ENCODE peak calls at places on chromosomes 7 and 10, in five cellular contexts. V is kidney, H is heart right ventricle, K is A549, X is cardiac muscle cell. D is an unnamed sample.

GRCh38 chr7:14760730-14761129 is 141.8 kb downstream of the DGKB start:
- DNase-seq in V (no peak), H (no peak), K (no peak), X (no peak), D (no peak)

GRCh38 chr10:22681783-22682183 is 32.6 kb downstream of the PIP4K2A start:
- DNase-seq in V (no peak), H (no peak), K (peak; percentile 69), X (peak; percentile 85), D (no peak)

GRCh38 chr7:117827861-117828260 is 45.4 kb downstream of the CTTNBP2 start:
- DNase-seq in V (no peak), H (no peak), K (no peak), X (no peak), D (no peak)

GRCh38 chr7:57414852-57415251 is 35.1 kb upstream of the ZNF716 start:
- DNase-seq in V (peak; percentile 36), H (no peak), K (no peak), X (no peak), D (no peak)

GRCh38 chr7:159136013-159136412 is 8.7 kb downstream of the VIPR2 start:
- DNase-seq in V (no peak), H (no peak), K (no peak), X (no peak), D (no peak)

GRCh38 chr7:101614939-101615302 is 14.2 kb downstream of the MYL10 start:
- DNase-seq in V (no peak), H (no peak), K (no peak), X (no peak), D (no peak)

GRCh38 chr10:14024349-14025202 is 306.1 kb downstream of the FRMD4A start:
- DNase-seq in V (no peak), H (no peak), K (no peak), X (no peak), D (no peak)

GRCh38 chr10:69353981-69354635 is 62.6 kb downstream of the TACR2 start:
- DNase-seq in V (no peak), H (no peak), K (no peak), X (no peak), D (no peak)

GRCh38 chr10:79930267-79930666 is 18.6 kb downstream of the SFTPD start:
- DNase-seq in V (no peak), H (no peak), K (no peak), X (no peak), D (no peak)
- TF ChIP-seq CTCF in V (no peak), H (no peak), K (no peak), X (no peak), D (no peak)

GRCh38 chr10:102775201-102775972 is 31.6 kb downstream of the WBP1L start:
- DNase-seq in V (peak; percentile 79), H (peak; percentile 53), K (no peak), X (peak; percentile 66), D (no peak)

GRCh38 chr10:102770792-102771191 is 27.0 kb downstream of the WBP1L start:
- DNase-seq in V (no peak), H (no peak), K (no peak), X (no peak), D (no peak)

GRCh38 chr10:102773986-102774385 is 30.2 kb downstream of the WBP1L start:
- DNase-seq in V (no peak), H (no peak), K (no peak), X (peak; percentile 55), D (no peak)

GRCh38 chr10:102775973-102776669 is 32.4 kb downstream of the WBP1L start:
- DNase-seq in V (peak; percentile 89), H (peak; percentile 78), K (no peak), X (peak; percentile 92), D (no peak)

GRCh38 chr10:102773320-102773719 is 29.6 kb downstream of the WBP1L start:
- DNase-seq in V (no peak), H (no peak), K (no peak), X (no peak), D (no peak)
- TF ChIP-seq CTCF in V (no peak), H (no peak), K (no peak), X (no peak), D (no peak)

DNA sequence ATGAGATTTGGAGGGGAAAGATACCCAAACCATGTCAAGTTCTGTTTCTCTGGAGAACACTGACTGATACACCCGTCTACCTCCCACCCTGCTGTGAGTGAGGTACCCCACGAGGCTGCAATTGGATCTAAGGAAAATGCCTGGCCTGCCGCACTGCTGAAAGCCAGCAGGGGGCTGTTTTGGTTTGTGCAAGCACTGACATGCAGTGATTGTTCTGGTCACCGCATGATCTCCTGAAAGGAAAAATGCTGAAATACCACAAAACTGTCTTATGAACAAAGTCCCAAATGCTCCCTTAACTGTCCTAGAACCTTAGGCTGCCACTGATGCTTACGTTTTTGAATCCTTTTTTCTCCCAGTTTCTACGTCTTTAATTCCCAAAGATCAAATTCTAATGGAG is 132.7 kb downstream of the JCAD start:
- DNase-seq in V (no peak), H (no peak), K (no peak), X (peak; percentile 81), D (no peak)
- TF ChIP-seq CTCF in V (peak; percentile 57), H (no peak), K (no peak), X (peak; percentile 85), D (peak; percentile 80)

GRCh38 chr10:64430690-64431323 is 909.6 kb downstream of the REEP3 start:
- DNase-seq in V (no peak), H (no peak), K (peak; percentile 41), X (peak; percentile 24), D (no peak)
- TF ChIP-seq CTCF in V (peak; percentile 22), H (no peak), K (no peak), X (peak; percentile 29), D (peak; percentile 58)

D was measured in chondrocyte.